ENCODE peak calls at places on chromosomes 6 and 20, in five cellular contexts. One of them, this sample, is unnamed.

GRCh38 chr20:48295445-48295903 is 510.2 kb upstream of the SULF2 start:
- DNase-seq in SW 1271: peak; percentile 91
- DNase-seq in midbrain: no peak
- DNase-seq in CD8-positive, alpha-beta T cell: no peak
- DNase-seq in globus pallidus: peak; percentile 21
- DNase-seq in this sample: peak; percentile 51

GRCh38 chr6:168537485-168537884 is 96.5 kb downstream of the SMOC2 start:
- DNase-seq in CD8-positive, alpha-beta T cell: no peak
- DNase-seq in midbrain: no peak
- DNase-seq in SW 1271: no peak
- DNase-seq in globus pallidus: no peak
- DNase-seq in this sample: no peak

GRCh38 chr6:46191961-46192360 is 21.2 kb upstream of the ENPP5 start:
- DNase-seq in globus pallidus: no peak
- DNase-seq in SW 1271: no peak
- DNase-seq in CD8-positive, alpha-beta T cell: no peak
- DNase-seq in midbrain: no peak
- DNase-seq in this sample: no peak

GRCh38 chr6:133207754-133208153 is 33.4 kb upstream of the EYA4 start:
- DNase-seq in globus pallidus: no peak
- DNase-seq in CD8-positive, alpha-beta T cell: no peak
- DNase-seq in midbrain: no peak
- DNase-seq in SW 1271: no peak
- DNase-seq in this sample: no peak

GRCh38 chr6:150346346-150346745 is 22.5 kb upstream of the IYD start:
- DNase-seq in SW 1271: no peak
- DNase-seq in CD8-positive, alpha-beta T cell: no peak
- DNase-seq in midbrain: peak; percentile 0
- DNase-seq in globus pallidus: no peak
- DNase-seq in this sample: no peak

GRCh38 chr6:41732601-41733348 is 2.6 kb downstream of the TFEB start:
- DNase-seq in CD8-positive, alpha-beta T cell: peak; percentile 62
- DNase-seq in midbrain: no peak
- DNase-seq in globus pallidus: peak; percentile 53
- DNase-seq in SW 1271: no peak
- DNase-seq in this sample: peak; percentile 70

GRCh38 chr6:113073611-113074191 is 726.6 kb downstream of the RFPL4B start:
- DNase-seq in globus pallidus: no peak
- DNase-seq in CD8-positive, alpha-beta T cell: no peak
- DNase-seq in SW 1271: peak; percentile 84
- DNase-seq in midbrain: no peak
- DNase-seq in this sample: no peak

GRCh38 chr6:79868098-79868722 is 79.1 kb downstream of the ELOVL4 start:
- DNase-seq in globus pallidus: peak; percentile 72
- DNase-seq in CD8-positive, alpha-beta T cell: peak; percentile 29
- DNase-seq in midbrain: peak; percentile 80
- DNase-seq in SW 1271: peak; percentile 64
- DNase-seq in this sample: peak; percentile 85

GRCh38 chr6:36025932-36026327 is 1.5 kb upstream of the SLC26A8 start:
- DNase-seq in CD8-positive, alpha-beta T cell: no peak
- DNase-seq in SW 1271: no peak
- DNase-seq in midbrain: no peak
- DNase-seq in globus pallidus: no peak
- DNase-seq in this sample: no peak

GRCh38 chr6:139904158-139904533 is 529.7 kb upstream of the CITED2 start:
- DNase-seq in SW 1271: no peak
- DNase-seq in midbrain: no peak
- DNase-seq in CD8-positive, alpha-beta T cell: no peak
- DNase-seq in globus pallidus: no peak
- DNase-seq in this sample: no peak

GRCh38 chr20:47810116-47810672 is 24.9 kb upstream of the SULF2 start:
- DNase-seq in midbrain: peak; percentile 33
- DNase-seq in SW 1271: no peak
- DNase-seq in CD8-positive, alpha-beta T cell: no peak
- DNase-seq in globus pallidus: no peak
- DNase-seq in this sample: no peak

GRCh38 chr20:54475334-54476287 is at the start of gene DOK5:
- DNase-seq in CD8-positive, alpha-beta T cell: no peak
- DNase-seq in midbrain: peak; percentile 49
- DNase-seq in SW 1271: no peak
- DNase-seq in globus pallidus: peak; percentile 44
- DNase-seq in this sample: peak; percentile 37

GRCh38 chr20:1127840-1128239 is 9.4 kb downstream of the PSMF1 start:
- DNase-seq in SW 1271: no peak
- DNase-seq in globus pallidus: no peak
- DNase-seq in midbrain: no peak
- DNase-seq in CD8-positive, alpha-beta T cell: no peak
- DNase-seq in this sample: no peak

GRCh38 chr6:46993846-46994245 is 48.3 kb downstream of the ADGRF1 start:
- DNase-seq in midbrain: no peak
- DNase-seq in CD8-positive, alpha-beta T cell: no peak
- DNase-seq in SW 1271: peak; percentile 77
- DNase-seq in globus pallidus: no peak
- DNase-seq in this sample: no peak

GRCh38 chr6:83176256-83176655 is 16.8 kb downstream of the PGM3 start:
- DNase-seq in midbrain: no peak
- DNase-seq in SW 1271: no peak
- DNase-seq in globus pallidus: no peak
- DNase-seq in CD8-positive, alpha-beta T cell: no peak
- DNase-seq in this sample: no peak

GRCh38 chr6:170522565-170523183 is 30.4 kb downstream of the PSMB1 start:
- DNase-seq in globus pallidus: no peak
- DNase-seq in CD8-positive, alpha-beta T cell: no peak
- DNase-seq in midbrain: no peak
- DNase-seq in SW 1271: peak; percentile 2
- DNase-seq in this sample: no peak

GRCh38 chr6:15266423-15266996 is 20.6 kb downstream of the JARID2 start:
- DNase-seq in SW 1271: no peak
- DNase-seq in globus pallidus: no peak
- DNase-seq in CD8-positive, alpha-beta T cell: no peak
- DNase-seq in midbrain: peak; percentile 32
- DNase-seq in this sample: peak; percentile 65

GRCh38 chr6:19597809-19598320 is 239.3 kb upstream of the ID4 start:
- DNase-seq in CD8-positive, alpha-beta T cell: no peak
- DNase-seq in midbrain: no peak
- DNase-seq in SW 1271: no peak
- DNase-seq in globus pallidus: no peak
- DNase-seq in this sample: no peak

GRCh38 chr6:111238464-111239119 is 151.3 kb downstream of the SLC16A10 start:
- DNase-seq in SW 1271: no peak
- DNase-seq in CD8-positive, alpha-beta T cell: no peak
- DNase-seq in globus pallidus: no peak
- DNase-seq in midbrain: no peak
- DNase-seq in this sample: no peak

GRCh38 chr6:15516923-15517560 is 145.8 kb downstream of the DTNBP1 start:
- DNase-seq in midbrain: no peak
- DNase-seq in CD8-positive, alpha-beta T cell: no peak
- DNase-seq in SW 1271: no peak
- DNase-seq in globus pallidus: no peak
- DNase-seq in this sample: no peak

GRCh38 chr6:157225575-157225995 is 97.7 kb downstream of the TMEM242 start:
- DNase-seq in CD8-positive, alpha-beta T cell: no peak
- DNase-seq in midbrain: no peak
- DNase-seq in SW 1271: no peak
- DNase-seq in globus pallidus: no peak
- DNase-seq in this sample: no peak

GRCh38 chr20:1566701-1567100 is 9.2 kb upstream of the SIRPD start:
- DNase-seq in midbrain: no peak
- DNase-seq in SW 1271: no peak
- DNase-seq in globus pallidus: no peak
- DNase-seq in CD8-positive, alpha-beta T cell: no peak
- DNase-seq in this sample: no peak

GRCh38 chr20:52454660-52455059 is 263.1 kb upstream of the ZFP64 start:
- DNase-seq in globus pallidus: no peak
- DNase-seq in CD8-positive, alpha-beta T cell: no peak
- DNase-seq in SW 1271: no peak
- DNase-seq in midbrain: no peak
- DNase-seq in this sample: no peak

GRCh38 chr6:132020138-132020551 is 69.0 kb upstream of the CCN2 start:
- DNase-seq in SW 1271: no peak
- DNase-seq in midbrain: no peak
- DNase-seq in CD8-positive, alpha-beta T cell: no peak
- DNase-seq in globus pallidus: no peak
- DNase-seq in this sample: no peak

GRCh38 chr20:17468073-17468840 is 62.9 kb downstream of the BFSP1 start:
- DNase-seq in midbrain: no peak
- DNase-seq in SW 1271: no peak
- DNase-seq in CD8-positive, alpha-beta T cell: no peak
- DNase-seq in globus pallidus: no peak
- DNase-seq in this sample: no peak

GRCh38 chr20:59781236-59781635 is 152.2 kb downstream of the SYCP2 start:
- DNase-seq in CD8-positive, alpha-beta T cell: no peak
- DNase-seq in globus pallidus: no peak
- DNase-seq in midbrain: no peak
- DNase-seq in SW 1271: no peak
- DNase-seq in this sample: no peak

GRCh38 chr6:81608776-81609175 is 143.7 kb downstream of the TENT5A start:
- DNase-seq in SW 1271: no peak
- DNase-seq in midbrain: no peak
- DNase-seq in globus pallidus: no peak
- DNase-seq in CD8-positive, alpha-beta T cell: no peak
- DNase-seq in this sample: no peak

GRCh38 chr6:88538130-88538706 is 372.1 kb upstream of the CNR1 start:
- DNase-seq in SW 1271: no peak
- DNase-seq in globus pallidus: no peak
- DNase-seq in CD8-positive, alpha-beta T cell: no peak
- DNase-seq in midbrain: no peak
- DNase-seq in this sample: no peak

GRCh38 chr20:57417051-57417689 is 26.0 kb downstream of the RBM38 start:
- DNase-seq in SW 1271: no peak
- DNase-seq in globus pallidus: no peak
- DNase-seq in midbrain: no peak
- DNase-seq in CD8-positive, alpha-beta T cell: no peak
- DNase-seq in this sample: no peak

GRCh38 chr6:16727996-16728395 is 33.3 kb downstream of the ATXN1 start:
- DNase-seq in SW 1271: no peak
- DNase-seq in globus pallidus: no peak
- DNase-seq in midbrain: no peak
- DNase-seq in CD8-positive, alpha-beta T cell: no peak
- DNase-seq in this sample: no peak

GRCh38 chr20:7736336-7736735 is 203.9 kb downstream of the HAO1 start:
- DNase-seq in CD8-positive, alpha-beta T cell: no peak
- DNase-seq in globus pallidus: no peak
- DNase-seq in SW 1271: no peak
- DNase-seq in midbrain: no peak
- DNase-seq in this sample: no peak

GRCh38 chr20:14288341-14289330 is 48.8 kb downstream of the FLRT3 start:
- DNase-seq in globus pallidus: no peak
- DNase-seq in midbrain: no peak
- DNase-seq in CD8-positive, alpha-beta T cell: no peak
- DNase-seq in SW 1271: no peak
- DNase-seq in this sample: no peak

GRCh38 chr6:138818496-138819194 is 22.8 kb downstream of the ECT2L start:
- DNase-seq in midbrain: no peak
- DNase-seq in SW 1271: no peak
- DNase-seq in globus pallidus: no peak
- DNase-seq in CD8-positive, alpha-beta T cell: no peak
- DNase-seq in this sample: no peak

GRCh38 chr6:20328266-20328946 is 73.3 kb upstream of the E2F3 start:
- DNase-seq in SW 1271: no peak
- DNase-seq in midbrain: no peak
- DNase-seq in globus pallidus: no peak
- DNase-seq in CD8-positive, alpha-beta T cell: no peak
- DNase-seq in this sample: no peak

GRCh38 chr6:41504526-41505021 is 41.6 kb upstream of the FOXP4 start:
- DNase-seq in SW 1271: no peak
- DNase-seq in globus pallidus: no peak
- DNase-seq in midbrain: no peak
- DNase-seq in CD8-positive, alpha-beta T cell: no peak
- DNase-seq in this sample: no peak

GRCh38 chr6:17874753-17875152 is 112.7 kb downstream of the KIF13A start:
- DNase-seq in SW 1271: no peak
- DNase-seq in globus pallidus: no peak
- DNase-seq in midbrain: no peak
- DNase-seq in CD8-positive, alpha-beta T cell: no peak
- DNase-seq in this sample: no peak

GRCh38 chr20:4820833-4821518 is 99.3 kb downstream of the PRND start:
- DNase-seq in SW 1271: no peak
- DNase-seq in CD8-positive, alpha-beta T cell: no peak
- DNase-seq in midbrain: peak; percentile 75
- DNase-seq in globus pallidus: peak; percentile 90
- DNase-seq in this sample: peak; percentile 93

GRCh38 chr20:1979116-1979778 is 14.6 kb downstream of the PDYN start:
- DNase-seq in CD8-positive, alpha-beta T cell: no peak
- DNase-seq in SW 1271: no peak
- DNase-seq in globus pallidus: no peak
- DNase-seq in midbrain: no peak
- DNase-seq in this sample: no peak

This sample was measured in pons.